ENCODE peak calls at places on chromosome 2, in eight cellular contexts. One of them, this sample, is unnamed. For H3K27me3, the result is how much of the 10 kb centered on the place peaks cover.

GRCh38 chr2:73291461-73292315 is 1.7 kb downstream of the EGR4 start:
- DNase-seq in PC-3: no peak
- DNase-seq in ovary: no peak
- DNase-seq in sigmoid colon: no peak
- DNase-seq in SK-N-SH: peak
- DNase-seq in HepG2: no peak
- DNase-seq in colonic mucosa: no peak
- DNase-seq in endothelial cell of umbilical vein: no peak
- DNase-seq in this sample: no peak

GRCh38 chr2:215751200-215751910 is 262.0 kb downstream of the MREG start:
- DNase-seq in endothelial cell of umbilical vein: no peak
- DNase-seq in sigmoid colon: no peak
- DNase-seq in colonic mucosa: no peak
- DNase-seq in HepG2: peak
- DNase-seq in ovary: no peak
- DNase-seq in SK-N-SH: no peak
- DNase-seq in PC-3: peak
- DNase-seq in this sample: peak

GRCh38 chr2:75311993-75312392 is 112.7 kb upstream of the TACR1 start:
- DNase-seq in endothelial cell of umbilical vein: no peak
- DNase-seq in sigmoid colon: no peak
- DNase-seq in ovary: no peak
- DNase-seq in SK-N-SH: peak
- DNase-seq in colonic mucosa: no peak
- DNase-seq in PC-3: no peak
- DNase-seq in HepG2: peak
- DNase-seq in this sample: no peak

GRCh38 chr2:230129343-230129742 is 60.6 kb upstream of the SLC16A14 start:
- DNase-seq in sigmoid colon: no peak
- DNase-seq in PC-3: no peak
- DNase-seq in endothelial cell of umbilical vein: no peak
- DNase-seq in colonic mucosa: no peak
- DNase-seq in HepG2: peak
- DNase-seq in ovary: no peak
- DNase-seq in SK-N-SH: no peak
- DNase-seq in this sample: no peak

GRCh38 chr2:68831688-68832087 is 39.5 kb downstream of the BMP10 start:
- DNase-seq in colonic mucosa: no peak
- DNase-seq in sigmoid colon: no peak
- DNase-seq in PC-3: no peak
- DNase-seq in endothelial cell of umbilical vein: peak
- DNase-seq in HepG2: no peak
- DNase-seq in ovary: no peak
- DNase-seq in SK-N-SH: no peak
- DNase-seq in this sample: no peak

GRCh38 chr2:949894-950626 is 589 bp upstream of the SNTG2 start:
- DNase-seq in endothelial cell of umbilical vein: no peak
- DNase-seq in ovary: no peak
- DNase-seq in PC-3: no peak
- DNase-seq in SK-N-SH: peak
- DNase-seq in colonic mucosa: no peak
- DNase-seq in HepG2: no peak
- DNase-seq in sigmoid colon: no peak
- DNase-seq in this sample: no peak

GRCh38 chr2:61125798-61126197 is 36.2 kb upstream of the C2orf74 start:
- DNase-seq in PC-3: no peak
- DNase-seq in endothelial cell of umbilical vein: no peak
- DNase-seq in ovary: no peak
- DNase-seq in sigmoid colon: no peak
- DNase-seq in HepG2: no peak
- DNase-seq in colonic mucosa: no peak
- DNase-seq in SK-N-SH: no peak
- DNase-seq in this sample: no peak

GRCh38 chr2:207162319-207162718 is 3.4 kb downstream of the KLF7 start:
- DNase-seq in sigmoid colon: no peak
- DNase-seq in ovary: no peak
- DNase-seq in colonic mucosa: no peak
- DNase-seq in HepG2: no peak
- DNase-seq in PC-3: no peak
- DNase-seq in SK-N-SH: no peak
- DNase-seq in endothelial cell of umbilical vein: peak
- DNase-seq in this sample: no peak

GRCh38 chr2:97718051-97718882 is 4.9 kb downstream of the ZAP70 start:
- DNase-seq in PC-3: no peak
- DNase-seq in SK-N-SH: no peak
- DNase-seq in ovary: no peak
- DNase-seq in HepG2: no peak
- DNase-seq in colonic mucosa: peak
- DNase-seq in sigmoid colon: peak
- DNase-seq in endothelial cell of umbilical vein: no peak
- DNase-seq in this sample: no peak

GRCh38 chr2:46390901-46391395 is 88.4 kb upstream of the TMEM247 start:
- DNase-seq in endothelial cell of umbilical vein: no peak
- DNase-seq in PC-3: no peak
- DNase-seq in sigmoid colon: no peak
- DNase-seq in colonic mucosa: no peak
- DNase-seq in SK-N-SH: no peak
- DNase-seq in HepG2: no peak
- DNase-seq in ovary: no peak
- DNase-seq in this sample: no peak

GRCh38 chr2:21036708-21037670 is 6.9 kb downstream of the APOB start:
- DNase-seq in sigmoid colon: no peak
- DNase-seq in endothelial cell of umbilical vein: no peak
- DNase-seq in ovary: no peak
- DNase-seq in SK-N-SH: no peak
- DNase-seq in PC-3: no peak
- DNase-seq in colonic mucosa: no peak
- DNase-seq in HepG2: no peak
- DNase-seq in this sample: no peak

GRCh38 chr2:71721362-71721665 is 268.0 kb downstream of the DYSF start:
- DNase-seq in ovary: no peak
- DNase-seq in colonic mucosa: no peak
- DNase-seq in PC-3: no peak
- DNase-seq in endothelial cell of umbilical vein: no peak
- DNase-seq in sigmoid colon: peak
- DNase-seq in SK-N-SH: no peak
- DNase-seq in HepG2: no peak
- DNase-seq in this sample: no peak

GRCh38 chr2:179545024-179545423 is 280.4 kb upstream of the SESTD1 start:
- DNase-seq in ovary: no peak
- DNase-seq in HepG2: no peak
- DNase-seq in endothelial cell of umbilical vein: no peak
- DNase-seq in SK-N-SH: no peak
- DNase-seq in colonic mucosa: no peak
- DNase-seq in PC-3: no peak
- DNase-seq in sigmoid colon: no peak
- DNase-seq in this sample: no peak

GRCh38 chr2:39437522-39438296 is 624 bp upstream of the MAP4K3 start:
- DNase-seq in HepG2: peak
- DNase-seq in sigmoid colon: peak
- DNase-seq in PC-3: peak
- DNase-seq in SK-N-SH: peak
- DNase-seq in colonic mucosa: peak
- DNase-seq in endothelial cell of umbilical vein: peak
- DNase-seq in ovary: peak
- DNase-seq in this sample: no peak

GRCh38 chr2:44843086-44843485 is 98.4 kb upstream of the SIX3 start:
- DNase-seq in colonic mucosa: no peak
- DNase-seq in ovary: no peak
- DNase-seq in HepG2: no peak
- DNase-seq in sigmoid colon: no peak
- DNase-seq in PC-3: no peak
- DNase-seq in SK-N-SH: no peak
- DNase-seq in endothelial cell of umbilical vein: no peak
- DNase-seq in this sample: no peak

GRCh38 chr2:73832905-73833304 is 4.1 kb downstream of the STAMBP start:
- DNase-seq in ovary: no peak
- DNase-seq in HepG2: no peak
- DNase-seq in PC-3: peak
- DNase-seq in colonic mucosa: no peak
- DNase-seq in endothelial cell of umbilical vein: peak
- DNase-seq in SK-N-SH: no peak
- DNase-seq in sigmoid colon: no peak
- DNase-seq in this sample: no peak

DNA sequence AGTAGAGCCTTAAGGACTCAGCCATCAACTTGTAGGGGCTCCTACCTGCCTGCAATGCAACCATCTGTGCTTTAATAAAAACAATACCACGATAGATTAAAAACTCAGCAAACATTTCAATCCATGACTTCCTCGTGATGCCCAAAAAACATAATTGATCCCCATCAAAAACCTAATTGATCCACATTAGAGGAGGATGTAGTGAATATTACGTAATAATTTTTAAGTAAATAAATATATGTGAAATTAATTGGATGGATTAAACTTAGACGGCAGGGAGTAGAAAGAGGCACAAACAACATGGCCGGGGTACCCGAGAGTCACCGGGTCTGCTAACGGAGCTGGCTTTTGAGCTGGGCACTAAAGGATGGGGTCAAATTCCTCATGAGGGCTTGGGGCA is 87.3 kb downstream of the ARL4C start:
- DNase-seq in HepG2: no peak
- DNase-seq in PC-3: no peak
- DNase-seq in SK-N-SH: no peak
- DNase-seq in sigmoid colon: no peak
- DNase-seq in colonic mucosa: no peak
- DNase-seq in endothelial cell of umbilical vein: no peak
- DNase-seq in ovary: no peak
- DNase-seq in this sample: no peak
- TF ChIP-seq CTCF in HepG2: no peak
- TF ChIP-seq CTCF in PC-3: no peak
- TF ChIP-seq CTCF in SK-N-SH: no peak
- TF ChIP-seq CTCF in sigmoid colon: no peak
- TF ChIP-seq CTCF in colonic mucosa: no peak
- TF ChIP-seq CTCF in endothelial cell of umbilical vein: no peak
- TF ChIP-seq CTCF in ovary: no peak
- TF ChIP-seq CTCF in this sample: no peak

GRCh38 chr2:120785228-120785966 is 49.7 kb downstream of the GLI2 start:
- DNase-seq in HepG2: no peak
- DNase-seq in ovary: no peak
- DNase-seq in SK-N-SH: no peak
- DNase-seq in PC-3: no peak
- DNase-seq in colonic mucosa: no peak
- DNase-seq in endothelial cell of umbilical vein: no peak
- DNase-seq in sigmoid colon: no peak
- DNase-seq in this sample: no peak

GRCh38 chr2:120786038-120786437 is 50.4 kb downstream of the GLI2 start:
- DNase-seq in colonic mucosa: no peak
- DNase-seq in PC-3: no peak
- DNase-seq in endothelial cell of umbilical vein: no peak
- DNase-seq in HepG2: no peak
- DNase-seq in SK-N-SH: no peak
- DNase-seq in sigmoid colon: no peak
- DNase-seq in ovary: no peak
- DNase-seq in this sample: no peak

GRCh38 chr2:120783969-120784372 is 48.3 kb downstream of the GLI2 start:
- DNase-seq in SK-N-SH: peak
- DNase-seq in sigmoid colon: no peak
- DNase-seq in endothelial cell of umbilical vein: no peak
- DNase-seq in HepG2: no peak
- DNase-seq in colonic mucosa: no peak
- DNase-seq in ovary: no peak
- DNase-seq in PC-3: no peak
- DNase-seq in this sample: no peak

GRCh38 chr2:120780402-120780801 is 44.7 kb downstream of the GLI2 start:
- DNase-seq in HepG2: no peak
- DNase-seq in SK-N-SH: peak
- DNase-seq in endothelial cell of umbilical vein: no peak
- DNase-seq in ovary: no peak
- DNase-seq in colonic mucosa: no peak
- DNase-seq in PC-3: no peak
- DNase-seq in sigmoid colon: no peak
- DNase-seq in this sample: no peak

DNA sequence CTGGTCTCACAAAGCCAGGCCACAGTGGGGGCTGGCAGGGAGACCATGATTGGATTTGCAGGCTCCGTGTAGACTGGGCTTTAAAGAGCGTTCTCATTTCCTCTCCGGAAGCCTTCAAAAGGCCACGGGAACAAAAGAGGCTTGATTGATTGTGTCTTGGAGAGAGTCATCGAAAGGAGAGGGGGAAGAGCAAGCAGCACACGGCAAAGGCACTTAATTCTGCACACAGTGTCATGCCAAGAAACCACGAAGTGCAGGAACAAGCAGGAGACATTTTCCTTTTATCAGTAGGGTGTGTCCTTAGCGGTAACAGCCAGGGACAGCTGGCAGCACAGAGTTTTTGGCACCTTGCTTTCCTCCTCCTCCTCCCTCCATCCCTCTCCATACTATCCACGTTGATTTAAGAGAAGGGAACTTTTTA is 47.7 kb downstream of the GLI2 start:
- DNase-seq in PC-3: no peak
- DNase-seq in sigmoid colon: no peak
- DNase-seq in ovary: no peak
- DNase-seq in colonic mucosa: no peak
- DNase-seq in endothelial cell of umbilical vein: peak
- DNase-seq in HepG2: no peak
- DNase-seq in SK-N-SH: no peak
- DNase-seq in this sample: no peak
- H3K4me3 ChIP-seq in PC-3: no peak
- H3K4me3 ChIP-seq in sigmoid colon: no peak
- H3K4me3 ChIP-seq in ovary: no peak
- H3K4me3 ChIP-seq in colonic mucosa: no peak
- H3K4me3 ChIP-seq in endothelial cell of umbilical vein: no peak
- H3K4me3 ChIP-seq in HepG2: no peak
- H3K4me3 ChIP-seq in SK-N-SH: no peak
- H3K4me3 ChIP-seq in this sample: no peak

GRCh38 chr2:99865217-99865569 is 277.2 kb downstream of the AFF3 start:
- DNase-seq in sigmoid colon: no peak
- DNase-seq in colonic mucosa: no peak
- DNase-seq in HepG2: no peak
- DNase-seq in ovary: no peak
- DNase-seq in SK-N-SH: no peak
- DNase-seq in PC-3: no peak
- DNase-seq in endothelial cell of umbilical vein: no peak
- DNase-seq in this sample: no peak
- H3K27me3 ChIP-seq in sigmoid colon: under half
- H3K27me3 ChIP-seq in colonic mucosa: under half
- H3K27me3 ChIP-seq in HepG2: under half
- H3K27me3 ChIP-seq in ovary: under half
- H3K27me3 ChIP-seq in SK-N-SH: under half
- H3K27me3 ChIP-seq in PC-3: under half
- H3K27me3 ChIP-seq in endothelial cell of umbilical vein: under half
- H3K27me3 ChIP-seq in this sample: under half

DNA sequence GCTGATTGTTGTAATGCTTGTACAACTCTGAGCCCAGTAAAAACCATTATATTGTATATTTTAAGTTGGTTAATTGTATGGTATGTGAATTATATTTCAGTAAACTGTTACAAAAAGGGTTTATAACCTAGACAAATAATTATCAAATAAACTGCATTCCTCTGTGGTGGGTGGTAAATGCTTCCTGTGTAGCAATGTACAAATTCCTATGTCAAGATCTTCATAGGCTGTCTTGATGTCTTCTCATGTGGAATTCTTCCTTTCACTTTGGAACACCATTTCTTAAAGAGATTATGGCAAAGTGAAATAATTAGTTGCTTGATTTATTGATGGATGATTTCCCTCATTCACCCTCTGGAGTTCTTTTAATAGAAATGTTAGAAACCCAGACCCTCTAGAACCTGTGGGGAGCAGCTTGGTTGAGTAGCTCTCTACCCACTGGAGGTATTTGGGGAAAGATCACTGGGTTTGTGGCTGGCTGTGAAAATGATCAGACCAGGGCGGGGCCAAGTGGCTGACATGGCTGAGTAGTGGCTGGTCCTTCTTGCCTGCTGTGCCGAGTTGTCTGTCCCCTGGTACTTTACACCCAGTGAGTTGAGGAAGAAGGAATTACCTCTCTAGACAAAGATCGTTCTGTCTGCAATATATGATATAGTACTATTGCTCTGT is 22.4 kb upstream of the MGAT5 start:
- DNase-seq in SK-N-SH: no peak
- DNase-seq in PC-3: no peak
- DNase-seq in HepG2: no peak
- DNase-seq in sigmoid colon: no peak
- DNase-seq in colonic mucosa: no peak
- DNase-seq in endothelial cell of umbilical vein: no peak
- DNase-seq in ovary: no peak
- DNase-seq in this sample: no peak
- TF ChIP-seq CTCF in SK-N-SH: no peak
- TF ChIP-seq CTCF in PC-3: no peak
- TF ChIP-seq CTCF in HepG2: no peak
- TF ChIP-seq CTCF in sigmoid colon: no peak
- TF ChIP-seq CTCF in colonic mucosa: no peak
- TF ChIP-seq CTCF in endothelial cell of umbilical vein: no peak
- TF ChIP-seq CTCF in ovary: no peak
- TF ChIP-seq CTCF in this sample: no peak